ENCODE peak calls at places on chromosome 6, in four cellular contexts. N is retinal pigment epithelial cell, V is bronchial epithelial cell, Y is pancreas. O is an unnamed sample.

GRCh38 chr6:78947962-78948361 is 80.6 kb downstream of the IRAK1BP1 start:
- DNase-seq in N (peak; percentile 55), V (peak; percentile 33), Y (no peak), O (no peak)

GRCh38 chr6:82251942-82252341 is 4.4 kb upstream of the IBTK start:
- DNase-seq in N (no peak), V (peak; percentile 51), Y (no peak), O (peak; percentile 29)

GRCh38 chr6:54998576-54998975 is 152.0 kb downstream of the FAM83B start:
- DNase-seq in N (no peak), V (no peak), Y (no peak), O (no peak)

GRCh38 chr6:37698264-37699137 is 818 bp upstream of the MDGA1 start:
- DNase-seq in N (no peak), V (peak; percentile 5), Y (no peak), O (peak; percentile 32)

GRCh38 chr6:162389353-162390085 is 338.0 kb downstream of the PRKN start:
- DNase-seq in N (no peak), V (no peak), Y (no peak), O (no peak)

GRCh38 chr6:133778414-133778813 is 110.5 kb upstream of the TCF21 start:
- DNase-seq in N (peak; percentile 94), V (peak; percentile 59), Y (no peak), O (no peak)

GRCh38 chr6:168149015-168149414 is 70.0 kb upstream of the FRMD1 start:
- DNase-seq in N (no peak), V (no peak), Y (no peak), O (no peak)

GRCh38 chr6:150143521-150144293 is 863 bp downstream of the PPP1R14C start:
- DNase-seq in N (no peak), V (no peak), Y (no peak), O (no peak)

GRCh38 chr6:142429195-142429594 is 127.4 kb downstream of the ADGRG6 start:
- DNase-seq in N (no peak), V (peak; percentile 69), Y (no peak), O (no peak)

GRCh38 chr6:43856005-43856765 is 86.2 kb downstream of the VEGFA start:
- DNase-seq in N (no peak), V (peak; percentile 30), Y (peak; percentile 51), O (no peak)

GRCh38 chr6:158376650-158377081 is 64.4 kb downstream of the TULP4 start:
- DNase-seq in N (no peak), V (peak; percentile 65), Y (no peak), O (no peak)

GRCh38 chr6:157269261-157269794 is 54.0 kb downstream of the TMEM242 start:
- DNase-seq in N (no peak), V (no peak), Y (no peak), O (no peak)

GRCh38 chr6:127459231-127459641 is at the start of gene KIAA0408:
- DNase-seq in N (peak; percentile 27), V (peak; percentile 31), Y (peak; percentile 45), O (no peak)

GRCh38 chr6:134421496-134421895 is 103.6 kb upstream of the SGK1 start:
- DNase-seq in N (no peak), V (peak; percentile 25), Y (no peak), O (no peak)

GRCh38 chr6:37731888-37732287 is 34.2 kb upstream of the MDGA1 start:
- DNase-seq in N (no peak), V (peak; percentile 10), Y (no peak), O (peak; percentile 57)

GRCh38 chr6:137056121-137056880 is 11.5 kb upstream of the IL20RA start:
- DNase-seq in N (no peak), V (peak; percentile 76), Y (no peak), O (no peak)

GRCh38 chr6:162615016-162615717 is 112.4 kb downstream of the PRKN start:
- DNase-seq in N (peak; percentile 33), V (peak; percentile 28), Y (no peak), O (no peak)

GRCh38 chr6:160028487-160029275 is 59.8 kb downstream of the IGF2R start:
- DNase-seq in N (no peak), V (no peak), Y (peak; percentile 25), O (peak; percentile 97)

GRCh38 chr6:159594750-159595117 is 98.3 kb downstream of the SOD2 start:
- DNase-seq in N (no peak), V (peak; percentile 89), Y (no peak), O (no peak)

GRCh38 chr6:113495521-113495920 is 361.6 kb upstream of the MARCKS start:
- DNase-seq in N (no peak), V (peak; percentile 93), Y (no peak), O (no peak)

GRCh38 chr6:98634569-98634968 is 199.8 kb upstream of the POU3F2 start:
- DNase-seq in N (no peak), V (peak; percentile 4), Y (no peak), O (no peak)

GRCh38 chr6:34638834-34639736 is 57.5 kb downstream of the ILRUN start:
- DNase-seq in N (no peak), V (no peak), Y (no peak), O (no peak)

GRCh38 chr6:52305948-52306767 is 21.6 kb upstream of the MCM3 start:
- DNase-seq in N (no peak), V (no peak), Y (no peak), O (no peak)

GRCh38 chr6:41602864-41603608 is 35.2 kb upstream of the MDFI start:
- DNase-seq in N (no peak), V (peak; percentile 72), Y (peak; percentile 76), O (peak; percentile 92)
- H3K4me3 ChIP-seq in N (peak overlapping the region; percentile 31), V (no peak overlapping the region), Y (no peak overlapping the region), O (peak overlapping the region; percentile 43)

DNA sequence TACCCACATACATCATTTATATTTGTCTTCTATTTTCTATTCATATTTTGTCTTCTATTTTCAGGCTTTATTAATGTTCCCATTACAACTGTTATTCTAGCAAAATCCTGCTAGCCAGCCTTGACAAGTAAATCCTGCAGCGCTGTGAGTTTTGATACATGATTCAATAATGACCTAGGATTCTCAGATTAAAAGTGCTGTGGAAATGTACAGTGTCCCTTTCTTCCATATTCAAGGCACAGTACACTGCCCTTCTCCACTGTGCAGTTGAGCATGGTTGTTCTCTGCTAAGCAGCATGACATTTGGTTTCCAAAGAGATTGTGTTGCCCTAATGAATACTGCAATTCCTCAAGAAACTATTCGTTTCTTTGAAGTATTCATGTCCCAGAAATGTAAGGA is 5.8 kb upstream of the HEY2 start:
- DNase-seq in N (no peak), V (no peak), Y (no peak), O (no peak)
- H3K4me3 ChIP-seq in N (no peak overlapping the region), V (no peak overlapping the region), Y (no peak overlapping the region), O (no peak overlapping the region)

DNA sequence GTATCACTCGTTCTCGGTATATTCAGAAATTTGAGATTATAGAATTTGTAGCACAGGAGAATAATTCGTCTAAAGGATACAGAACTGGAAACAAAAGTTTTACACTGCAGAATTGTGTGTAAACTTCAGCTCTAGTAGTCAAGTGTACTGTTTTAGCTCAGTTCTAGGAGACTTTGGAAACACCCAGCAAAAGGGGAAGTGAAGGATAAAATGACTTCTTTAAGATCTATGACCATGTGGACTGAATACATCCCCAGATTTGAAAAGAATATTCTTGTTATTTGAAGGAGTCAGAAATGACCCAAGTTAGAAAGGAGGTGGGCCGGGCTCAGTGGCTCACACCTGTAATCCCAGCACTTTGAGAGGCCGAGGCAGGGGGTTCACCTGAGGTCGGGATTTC is 174.0 kb upstream of the FOXQ1 start:
- DNase-seq in N (no peak), V (no peak), Y (no peak), O (no peak)
- H3K4me3 ChIP-seq in N (no peak overlapping the region), V (no peak overlapping the region), Y (no peak overlapping the region), O (no peak overlapping the region)

GRCh38 chr6:111478064-111478476 is 4.9 kb downstream of the REV3L start:
- DNase-seq in N (no peak), V (peak; percentile 67), Y (no peak), O (no peak)

GRCh38 chr6:111478749-111479148 is 4.3 kb downstream of the REV3L start:
- DNase-seq in N (no peak), V (peak; percentile 68), Y (no peak), O (no peak)

GRCh38 chr6:111474771-111475170 is 8.2 kb downstream of the REV3L start:
- DNase-seq in N (no peak), V (no peak), Y (no peak), O (no peak)

GRCh38 chr6:111474106-111474505 is 8.9 kb downstream of the REV3L start:
- DNase-seq in N (no peak), V (no peak), Y (no peak), O (no peak)

DNA sequence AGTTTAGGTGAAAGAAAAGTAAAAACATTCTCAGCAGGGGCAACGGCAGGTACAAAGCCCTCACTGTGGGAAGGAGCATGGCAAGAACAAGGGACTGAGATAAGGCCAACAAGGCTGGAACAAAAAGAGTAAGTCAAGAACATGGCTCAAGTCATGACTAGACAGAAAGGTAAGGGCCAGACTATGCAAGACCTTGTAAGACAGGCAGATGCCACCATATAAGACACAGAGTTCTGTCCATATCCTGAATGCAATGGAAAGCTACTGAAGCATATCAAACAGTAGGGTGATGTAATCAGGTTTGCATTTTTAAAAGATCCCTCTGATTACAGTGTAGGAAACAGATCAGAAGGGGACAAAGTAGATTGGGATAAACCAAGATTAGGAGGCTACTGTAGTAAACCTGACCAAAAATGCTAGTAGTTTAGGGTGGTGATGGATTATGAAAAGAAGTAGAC is 5.5 kb downstream of the REV3L start:
- DNase-seq in N (no peak), V (no peak), Y (no peak), O (no peak)
- H3K4me3 ChIP-seq in N (no peak overlapping the region), V (no peak overlapping the region), Y (no peak overlapping the region), O (no peak overlapping the region)

GRCh38 chr6:83868639-83869038 is 9.2 kb downstream of the CYB5R4 start:
- DNase-seq in N (no peak), V (peak; percentile 96), Y (no peak), O (no peak)

GRCh38 chr6:83867527-83868161 is 8.2 kb downstream of the CYB5R4 start:
- DNase-seq in N (peak; percentile 54), V (peak; percentile 98), Y (no peak), O (peak; percentile 41)

GRCh38 chr6:83870649-83871048 is 11.2 kb downstream of the CYB5R4 start:
- DNase-seq in N (no peak), V (no peak), Y (no peak), O (no peak)

GRCh38 chr6:83862776-83863471 is 3.4 kb downstream of the CYB5R4 start:
- DNase-seq in N (no peak), V (peak; percentile 64), Y (no peak), O (no peak)

DNA sequence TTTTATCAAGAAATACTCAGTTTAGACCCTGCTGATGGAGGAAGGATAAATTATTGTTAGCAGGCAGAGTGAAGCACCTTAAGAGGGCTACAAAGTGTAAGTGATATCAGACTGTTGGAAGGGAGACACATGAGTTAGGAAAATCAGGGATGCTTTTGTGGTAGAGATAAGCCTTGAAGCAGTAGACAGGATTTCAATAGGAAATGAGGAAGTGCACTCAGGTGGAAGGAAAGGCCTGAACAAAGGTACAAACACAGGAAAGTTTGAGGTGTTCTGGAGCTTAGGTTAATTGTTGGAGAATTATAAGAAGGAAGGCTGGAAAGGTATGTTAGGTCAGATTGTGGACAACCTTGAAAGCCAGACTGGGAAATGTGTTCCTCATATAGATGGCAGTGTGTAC is 7.6 kb downstream of the CYB5R4 start:
- DNase-seq in N (no peak), V (no peak), Y (no peak), O (no peak)
- H3K4me3 ChIP-seq in N (no peak overlapping the region), V (no peak overlapping the region), Y (no peak overlapping the region), O (no peak overlapping the region)

DNA sequence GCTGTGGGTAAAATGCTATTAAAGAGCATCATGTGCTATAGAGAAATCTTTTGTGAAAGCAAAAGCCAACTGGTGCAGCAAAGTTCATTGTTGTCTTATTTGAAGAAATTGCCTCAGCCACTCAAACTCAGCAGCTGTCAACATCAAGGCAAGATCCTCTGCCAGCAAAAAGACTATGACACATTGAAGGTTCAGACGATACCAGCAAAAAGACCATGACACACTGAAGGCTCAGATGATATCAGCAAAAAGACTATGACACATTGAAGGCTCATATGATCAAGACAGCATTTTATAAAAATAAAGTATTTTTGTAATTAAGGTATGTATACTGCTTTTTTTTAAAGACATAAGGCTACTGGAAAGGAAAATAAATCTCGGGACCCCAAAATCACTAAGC is 118.4 kb upstream of the RUNX2 start:
- DNase-seq in N (no peak), V (peak; percentile 63), Y (no peak), O (no peak)
- H3K4me3 ChIP-seq in N (no peak overlapping the region), V (no peak overlapping the region), Y (no peak overlapping the region), O (no peak overlapping the region)